ENCODE peak calls at places on chromosome 13, in ten cellular contexts. G is left kidney; Y is stimulated activated CD4-positive, alpha-beta T cell treated with anti-CD3 and anti-CD28 coated beads, Interleukin-4, amount 100 ng/mL, for 48 hours; W is NCI-H1930; I is MCF 10A; Q is lung microvascular endothelial cell; E is stimulated activated CD8-positive, alpha-beta memory T cell treated with anti-CD3 and anti-CD28 coated beads, Interleukin-7, amount 100 ng/mL, for 4 hours; M is transverse colon; C is fibroblast of lung; F is COR-L47. K is an unnamed sample.

GRCh38 chr13:105327727-105328126 is 1207.7 kb downstream of the EFNB2 start:
- DNase-seq in M (no peak), F (peak; percentile 23), E (no peak), Y (no peak), G (no peak), C (peak; percentile 14), W (peak; percentile 50), I (no peak), Q (no peak), K (no peak)

GRCh38 chr13:83955011-83955410 is 72.7 kb upstream of the SLITRK1 start:
- DNase-seq in Q (no peak), Y (no peak), I (no peak), G (no peak), C (no peak), M (no peak), W (no peak), F (no peak), E (no peak), K (no peak)

GRCh38 chr13:93398167-93398566 is 171.6 kb downstream of the GPC6 start:
- DNase-seq in Y (no peak), G (no peak), I (no peak), E (no peak), F (no peak), M (no peak), W (no peak), Q (no peak), C (peak; percentile 66), K (no peak)

GRCh38 chr13:103403148-103403740 is 337.0 kb upstream of the SLC10A2 start:
- DNase-seq in W (no peak), M (no peak), Q (no peak), F (no peak), E (no peak), G (no peak), I (peak; percentile 11), C (no peak), Y (no peak), K (no peak)

GRCh38 chr13:110186221-110186838 is 120.6 kb downstream of the COL4A1 start:
- DNase-seq in M (no peak), I (no peak), Y (no peak), F (no peak), Q (no peak), C (no peak), W (no peak), G (no peak), E (no peak), K (no peak)

GRCh38 chr13:30805603-30806011 is 70.3 kb downstream of the ALOX5AP start:
- DNase-seq in Y (no peak), I (no peak), E (no peak), Q (no peak), F (no peak), W (no peak), G (peak; percentile 58), M (no peak), C (no peak), K (no peak)

GRCh38 chr13:95185851-95186250 is 115.4 kb downstream of the ABCC4 start:
- DNase-seq in Q (no peak), I (no peak), F (no peak), G (no peak), W (no peak), M (no peak), Y (no peak), C (no peak), E (peak; percentile 14), K (no peak)

GRCh38 chr13:81738364-81738763 is 1397.4 kb upstream of the SPRY2 start:
- DNase-seq in Y (no peak), M (no peak), F (no peak), I (peak; percentile 14), W (no peak), G (peak; percentile 3), E (no peak), C (no peak), Q (no peak), K (no peak)

GRCh38 chr13:109879338-109879737 is 93.0 kb upstream of the IRS2 start:
- DNase-seq in I (no peak), Y (no peak), M (no peak), F (no peak), C (no peak), G (no peak), W (no peak), E (no peak), Q (no peak), K (no peak)

GRCh38 chr13:59750860-59751259 is 412.9 kb downstream of the DIAPH3 start:
- DNase-seq in C (peak; percentile 76), I (no peak), M (no peak), Q (no peak), F (no peak), E (no peak), G (peak; percentile 91), W (no peak), Y (no peak), K (no peak)

GRCh38 chr13:114142137-114142550 is 9.7 kb upstream of the RASA3 start:
- DNase-seq in M (no peak), E (no peak), C (no peak), W (no peak), Y (no peak), G (no peak), Q (no peak), I (no peak), F (no peak), K (no peak)

GRCh38 chr13:91797567-91797966 is 399.1 kb downstream of the GPC5 start:
- DNase-seq in I (no peak), C (no peak), W (no peak), Q (no peak), F (no peak), M (no peak), E (no peak), Y (no peak), G (peak; percentile 25), K (no peak)

GRCh38 chr13:20997301-20998061 is 63.9 kb downstream of the LATS2 start:
- DNase-seq in M (no peak), C (peak; percentile 92), E (no peak), W (no peak), F (no peak), I (no peak), Y (no peak), G (peak; percentile 34), Q (no peak), K (no peak)

GRCh38 chr13:30463820-30464495 is 1.8 kb downstream of the HMGB1 start:
- DNase-seq in G (peak; percentile 77), I (peak; percentile 65), C (peak; percentile 69), M (peak; percentile 75), F (peak; percentile 54), Q (peak; percentile 79), Y (peak; percentile 63), W (peak; percentile 6), E (peak; percentile 64), K (peak; percentile 43)

GRCh38 chr13:30551194-30551593 is 66.5 kb upstream of the USPL1 start:
- DNase-seq in C (peak; percentile 47), I (peak; percentile 54), W (no peak), G (peak; percentile 49), Y (no peak), M (no peak), F (no peak), Q (peak; percentile 14), E (no peak), K (peak; percentile 17)

GRCh38 chr13:43783820-43784219 is 3.0 kb downstream of the ENOX1 start:
- DNase-seq in I (peak; percentile 54), E (no peak), M (no peak), Q (peak; percentile 95), F (peak; percentile 84), Y (no peak), W (peak; percentile 11), G (peak; percentile 61), C (peak; percentile 42), K (no peak)

GRCh38 chr13:76380436-76381065 is 505.7 kb downstream of the KCTD12 start:
- DNase-seq in I (no peak), M (no peak), F (no peak), C (peak; percentile 3), G (no peak), Y (no peak), W (no peak), Q (no peak), E (no peak), K (no peak)

GRCh38 chr13:86142080-86142479 is 342.9 kb upstream of the SLITRK6 start:
- DNase-seq in C (no peak), E (no peak), W (no peak), Y (no peak), M (no peak), F (no peak), G (no peak), I (no peak), Q (no peak), K (no peak)

GRCh38 chr13:110015253-110015652 is 228.9 kb upstream of the IRS2 start:
- DNase-seq in Y (no peak), G (no peak), I (peak; percentile 86), E (no peak), Q (no peak), M (no peak), C (peak; percentile 55), W (no peak), F (peak; percentile 75), K (no peak)

GRCh38 chr13:73200432-73200831 is 141.6 kb downstream of the KLF5 start:
- DNase-seq in I (peak; percentile 74), G (no peak), C (peak; percentile 41), F (no peak), M (no peak), W (no peak), Y (no peak), Q (peak; percentile 11), E (no peak), K (no peak)

GRCh38 chr13:34863360-34864135 is 78.5 kb upstream of the NBEA start:
- DNase-seq in W (no peak), F (no peak), Q (no peak), E (no peak), G (peak; percentile 57), C (peak; percentile 74), I (peak; percentile 86), Y (no peak), M (no peak), K (no peak)

GRCh38 chr13:47611664-47612288 is 389.3 kb downstream of the SUCLA2 start:
- DNase-seq in G (no peak), F (no peak), W (no peak), Y (no peak), Q (no peak), I (no peak), C (no peak), M (no peak), E (no peak), K (no peak)

GRCh38 chr13:33634526-33635111 is 183.3 kb upstream of the RFC3 start:
- DNase-seq in M (no peak), Q (no peak), E (no peak), G (peak; percentile 81), Y (no peak), I (peak; percentile 17), F (no peak), C (peak; percentile 52), W (no peak), K (no peak)

GRCh38 chr13:84985860-84986259 is 813.4 kb downstream of the SLITRK6 start:
- DNase-seq in Q (no peak), G (no peak), Y (no peak), M (no peak), C (no peak), E (no peak), W (no peak), I (no peak), F (no peak), K (no peak)

GRCh38 chr13:36673838-36674326 is at the start of gene SERTM1:
- DNase-seq in I (no peak), E (no peak), W (peak; percentile 83), M (no peak), F (peak; percentile 56), Y (no peak), C (no peak), Q (peak; percentile 35), G (peak; percentile 89), K (no peak)

GRCh38 chr13:93304868-93305613 is 78.4 kb downstream of the GPC6 start:
- DNase-seq in G (peak; percentile 24), F (no peak), E (no peak), C (no peak), Y (no peak), Q (no peak), W (no peak), M (no peak), I (no peak), K (no peak)

GRCh38 chr13:79710376-79710775 is 229.4 kb downstream of the NDFIP2 start:
- DNase-seq in G (peak; percentile 3), W (no peak), Q (no peak), F (no peak), M (no peak), I (peak; percentile 72), C (peak; percentile 36), E (no peak), Y (no peak), K (no peak)

GRCh38 chr13:76703621-76704020 is 182.6 kb downstream of the KCTD12 start:
- DNase-seq in E (no peak), Y (no peak), I (no peak), C (no peak), F (peak; percentile 14), G (no peak), Q (no peak), M (no peak), W (no peak), K (no peak)

K was measured in GM19239.